ENCODE peak calls at places on chromosomes 16 and 17, in six cellular contexts. H is caudate nucleus, K is cardiac muscle cell, Z is neuronal stem cell, P is left ventricle myocardium inferior, O is body of pancreas. J is an unnamed sample.

GRCh38 chr17:42895185-42895555 is 5.4 kb upstream of the G6PC1 start:
- DNase-seq in H (no peak), K (no peak), Z (no peak), P (peak; percentile 32), O (peak; percentile 71), J (peak; percentile 93)

GRCh38 chr17:13140750-13141149 is 122.9 kb upstream of the ELAC2 start:
- DNase-seq in H (no peak), K (no peak), Z (peak; percentile 48), P (no peak), O (no peak), J (no peak)

GRCh38 chr16:5024632-5025031 is 9.1 kb downstream of the NAGPA start:
- DNase-seq in H (no peak), K (no peak), Z (no peak), P (no peak), O (peak; percentile 50), J (no peak)

GRCh38 chr17:9370464-9370863 is 205.2 kb downstream of the STX8 start:
- DNase-seq in H (no peak), K (no peak), Z (no peak), P (no peak), O (no peak), J (no peak)

GRCh38 chr16:49216593-49216992 is 65.0 kb downstream of the CBLN1 start:
- DNase-seq in H (no peak), K (no peak), Z (no peak), P (no peak), O (no peak), J (no peak)

GRCh38 chr16:29824589-29825144 is 4.4 kb downstream of the MVP start:
- DNase-seq in H (no peak), K (no peak), Z (no peak), P (no peak), O (no peak), J (no peak)

GRCh38 chr17:14793237-14793636 is 471.9 kb downstream of the PMP22 start:
- DNase-seq in H (no peak), K (no peak), Z (no peak), P (no peak), O (no peak), J (no peak)

GRCh38 chr17:45287526-45288264 is 25.8 kb upstream of the SPATA32 start:
- DNase-seq in H (no peak), K (no peak), Z (no peak), P (no peak), O (no peak), J (no peak)

GRCh38 chr16:1541293-1542165 is 8.1 kb downstream of the TMEM204 start:
- DNase-seq in H (no peak), K (no peak), Z (no peak), P (no peak), O (no peak), J (no peak)

GRCh38 chr17:68197091-68197996 is 50.5 kb upstream of the AMZ2 start:
- DNase-seq in H (no peak), K (no peak), Z (no peak), P (peak; percentile 21), O (no peak), J (no peak)

GRCh38 chr16:56354016-56354415 is 71.3 kb downstream of the AMFR start:
- DNase-seq in H (no peak), K (no peak), Z (no peak), P (no peak), O (no peak), J (no peak)

GRCh38 chr17:43905985-43906852 is 1.1 kb downstream of the MPP2 start:
- DNase-seq in H (peak; percentile 77), K (peak; percentile 81), Z (peak; percentile 77), P (peak; percentile 73), O (peak; percentile 52), J (peak; percentile 94)

GRCh38 chr16:52993179-52993578 is 59.5 kb downstream of the CHD9NB start:
- DNase-seq in H (no peak), K (no peak), Z (no peak), P (no peak), O (no peak), J (no peak)

GRCh38 chr16:47254771-47255170 is 111.0 kb upstream of the NETO2 start:
- DNase-seq in H (no peak), K (no peak), Z (no peak), P (no peak), O (no peak), J (no peak)

GRCh38 chr17:80103061-80103481 is 1.7 kb downstream of the GAA start:
- DNase-seq in H (no peak), K (no peak), Z (no peak), P (no peak), O (no peak), J (no peak)

GRCh38 chr16:5207001-5207523 is 109.5 kb upstream of the EEF2KMT start:
- DNase-seq in H (no peak), K (no peak), Z (no peak), P (no peak), O (no peak), J (no peak)

GRCh38 chr17:70608957-70609356 is 439.6 kb downstream of the KCNJ2 start:
- DNase-seq in H (no peak), K (no peak), Z (no peak), P (no peak), O (no peak), J (no peak)

GRCh38 chr16:70705056-70705455 is 19.2 kb upstream of the MTSS2 start:
- DNase-seq in H (no peak), K (no peak), Z (no peak), P (no peak), O (no peak), J (no peak)

GRCh38 chr16:49081556-49081955 is 200.1 kb downstream of the CBLN1 start:
- DNase-seq in H (no peak), K (no peak), Z (no peak), P (no peak), O (no peak), J (no peak)

GRCh38 chr16:50814043-50814442 is 72.2 kb downstream of the CYLD start:
- DNase-seq in H (no peak), K (no peak), Z (no peak), P (no peak), O (no peak), J (peak; percentile 42)

GRCh38 chr17:28959471-28959871 is 8.2 kb upstream of the PHF12 start:
- DNase-seq in H (no peak), K (no peak), Z (no peak), P (no peak), O (no peak), J (no peak)

GRCh38 chr17:5888811-5889210 is 181.4 kb upstream of the WSCD1 start:
- DNase-seq in H (no peak), K (no peak), Z (no peak), P (no peak), O (no peak), J (no peak)

GRCh38 chr16:14529010-14529669 is 100.9 kb downstream of the PARN start:
- DNase-seq in H (peak; percentile 47), K (peak; percentile 81), Z (peak; percentile 70), P (peak; percentile 63), O (peak; percentile 85), J (peak; percentile 95)

GRCh38 chr16:89171216-89172170 is at the start of gene CDH15:
- DNase-seq in H (peak; percentile 81), K (peak; percentile 97), Z (peak; percentile 95), P (peak; percentile 87), O (peak; percentile 94), J (peak; percentile 97)

GRCh38 chr16:78817442-78817829 is 718.0 kb downstream of the WWOX start:
- DNase-seq in H (no peak), K (no peak), Z (no peak), P (no peak), O (no peak), J (no peak)
- H3K27ac ChIP-seq in H (no peak overlapping the region), K (no peak overlapping the region), Z (no peak overlapping the region), P (peak overlapping the region; percentile 70), O (peak overlapping the region; percentile 27), J (peak overlapping the region; percentile 72)

GRCh38 chr17:7355053-7355452 is at the start of gene TMEM95:
- DNase-seq in H (peak; percentile 36), K (no peak), Z (no peak), P (peak; percentile 53), O (no peak), J (no peak)
- H3K27ac ChIP-seq in H (peak within 1 kb of the TSS; percentile 87), K (no peak within 1 kb of the TSS), Z (no peak within 1 kb of the TSS), P (peak within 1 kb of the TSS; percentile 37), O (no peak within 1 kb of the TSS), J (peak within 1 kb of the TSS; percentile 45)

GRCh38 chr17:50094753-50095616 is at the start of gene PDK2:
- DNase-seq in H (peak; percentile 93), K (peak; percentile 97), Z (peak; percentile 95), P (peak; percentile 97), O (peak; percentile 95), J (peak; percentile 99)

GRCh38 chr17:50094243-50094752 is 853 bp upstream of the PDK2 start:
- DNase-seq in H (peak; percentile 83), K (peak; percentile 95), Z (peak; percentile 94), P (peak; percentile 92), O (peak; percentile 93), J (peak; percentile 98)

GRCh38 chr17:50090971-50091950 is 3.9 kb upstream of the PDK2 start:
- DNase-seq in H (no peak), K (no peak), Z (no peak), P (no peak), O (no peak), J (no peak)

GRCh38 chr17:50093807-50094206 is 1.3 kb upstream of the PDK2 start:
- DNase-seq in H (no peak), K (no peak), Z (no peak), P (no peak), O (no peak), J (no peak)

GRCh38 chr17:50093246-50093645 is 1.9 kb upstream of the PDK2 start:
- DNase-seq in H (no peak), K (no peak), Z (no peak), P (no peak), O (no peak), J (no peak)
- H3K27ac ChIP-seq in H (no peak overlapping the region), K (no peak overlapping the region), Z (no peak overlapping the region), P (no peak overlapping the region), O (no peak overlapping the region), J (no peak overlapping the region)

GRCh38 chr16:67141391-67141790 is 9.4 kb downstream of the B3GNT9 start:
- DNase-seq in H (no peak), K (no peak), Z (no peak), P (no peak), O (no peak), J (no peak)
- H3K27ac ChIP-seq in H (no peak overlapping the region), K (no peak overlapping the region), Z (no peak overlapping the region), P (no peak overlapping the region), O (no peak overlapping the region), J (no peak overlapping the region)

DNA sequence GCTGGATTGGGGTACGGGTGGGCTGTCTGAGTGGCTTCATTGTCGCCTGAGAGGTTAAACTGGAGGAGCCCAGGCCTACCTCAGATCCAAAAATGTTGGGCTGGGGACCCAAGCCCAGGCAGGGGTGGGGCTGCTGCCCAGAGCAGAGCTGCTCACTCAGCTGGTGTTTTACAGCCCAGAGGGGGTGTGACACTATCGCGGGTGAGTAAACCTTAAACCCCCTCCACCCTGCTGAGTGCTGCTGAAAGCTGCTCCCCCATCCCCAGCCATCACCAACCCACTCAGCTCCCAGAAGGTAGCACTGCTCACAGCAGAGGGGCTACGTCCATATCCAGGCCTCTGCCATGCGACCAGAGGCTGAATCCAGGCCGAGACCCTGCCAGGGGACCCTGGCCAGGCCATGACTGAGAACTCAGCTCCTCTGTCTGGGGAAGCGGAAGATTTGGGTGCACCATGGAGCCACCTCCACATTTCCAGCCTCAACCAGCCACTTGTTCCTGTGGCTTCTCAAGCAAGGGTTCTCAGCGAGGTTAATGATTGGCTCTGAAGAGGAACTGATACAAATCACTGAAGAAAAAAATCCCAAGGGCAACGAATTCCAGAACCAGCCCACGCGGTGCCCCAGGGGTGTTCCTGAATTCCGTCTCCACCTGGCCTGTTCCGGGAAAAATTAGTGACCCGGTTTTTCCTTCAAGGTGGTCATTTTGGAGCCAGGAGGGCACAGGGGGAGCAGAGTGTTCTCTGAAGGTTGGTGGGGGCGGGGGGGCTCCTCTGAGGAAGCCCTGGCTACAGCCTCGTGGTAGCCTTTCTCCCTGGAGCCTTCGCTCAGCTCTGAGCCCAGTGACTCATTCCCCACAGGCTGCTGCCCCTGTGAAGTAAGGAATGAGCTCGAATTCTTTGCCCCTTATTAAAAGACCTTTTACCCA is 9.4 kb upstream of the SLC16A5 start:
- DNase-seq in H (no peak), K (no peak), Z (no peak), P (no peak), O (peak; percentile 40), J (no peak)
- H3K27ac ChIP-seq in H (peak overlapping the region; percentile 4), K (no peak overlapping the region), Z (no peak overlapping the region), P (peak overlapping the region; percentile 88), O (peak overlapping the region; percentile 78), J (peak overlapping the region; percentile 85)